ENCODE peak calls at places on chromosome 5, in eight cellular contexts. C, P, T, S, V, G, W and X are unnamed samples.
A peak's percentile ranks its signal among the peaks of the same experiment; 100 is the strongest.

GRCh38 chr5:40221796-40222195 is 457.9 kb upstream of the PTGER4 start:
- DNase-seq in V (no peak), W (peak; percentile 66), T (no peak), G (peak; percentile 31), P (no peak), C (peak; percentile 93), S (no peak), X (no peak)

GRCh38 chr5:153151558-153151957 is 338.9 kb upstream of the GRIA1 start:
- DNase-seq in S (no peak), C (no peak), W (no peak), G (no peak), P (no peak), T (no peak), V (no peak), X (no peak)

GRCh38 chr5:116814656-116815055 is 240.0 kb upstream of the SEMA6A start:
- DNase-seq in T (no peak), S (peak; percentile 0), G (no peak), W (no peak), C (no peak), V (no peak), P (no peak), X (no peak)

GRCh38 chr5:42636425-42636824 is 120.2 kb upstream of the CCDC152 start:
- DNase-seq in T (no peak), C (no peak), V (no peak), S (peak; percentile 41), G (no peak), P (no peak), W (no peak), X (peak; percentile 9)

GRCh38 chr5:168583742-168584482 is 4.7 kb upstream of the PANK3 start:
- DNase-seq in T (no peak), C (no peak), P (no peak), S (no peak), V (no peak), G (no peak), W (no peak), X (no peak)

GRCh38 chr5:93785475-93785874 is 44.1 kb upstream of the POU5F2 start:
- DNase-seq in C (no peak), W (no peak), S (no peak), P (no peak), G (no peak), T (no peak), V (no peak), X (no peak)

GRCh38 chr5:107554776-107555424 is 115.8 kb downstream of the EFNA5 start:
- DNase-seq in S (peak; percentile 66), T (peak; percentile 23), V (no peak), C (no peak), W (no peak), G (no peak), P (no peak), X (no peak)

GRCh38 chr5:57488308-57488955 is 5.8 kb upstream of the ACTBL2 start:
- DNase-seq in C (peak; percentile 86), G (no peak), S (no peak), V (no peak), T (no peak), W (peak; percentile 91), P (no peak), X (no peak)

GRCh38 chr5:127425037-127425436 is 92.4 kb upstream of the PRRC1 start:
- DNase-seq in T (no peak), V (no peak), P (no peak), G (no peak), W (no peak), C (no peak), S (no peak), X (no peak)

GRCh38 chr5:72505026-72505425 is 2.2 kb downstream of the ZNF366 start:
- DNase-seq in C (no peak), T (no peak), W (no peak), G (no peak), S (no peak), V (no peak), P (no peak), X (no peak)

GRCh38 chr5:5309645-5310044 is 112.8 kb upstream of the ICE1 start:
- DNase-seq in G (no peak), T (no peak), P (no peak), V (no peak), S (no peak), C (no peak), W (no peak), X (no peak)

GRCh38 chr5:96004087-96004486 is 42.4 kb upstream of the ELL2 start:
- DNase-seq in S (no peak), W (peak; percentile 83), P (no peak), V (no peak), G (no peak), T (no peak), C (no peak), X (no peak)

GRCh38 chr5:93421987-93422391 is 159.0 kb downstream of the NR2F1-AS1 start:
- DNase-seq in P (no peak), T (no peak), S (no peak), C (no peak), W (no peak), V (no peak), G (no peak), X (no peak)

GRCh38 chr5:139636207-139636792 is 11.8 kb upstream of the CXXC5 start:
- DNase-seq in W (no peak), T (no peak), G (no peak), S (no peak), C (no peak), V (peak; percentile 27), P (no peak), X (no peak)

GRCh38 chr5:72607381-72607780 is 100.2 kb upstream of the ZNF366 start:
- DNase-seq in W (no peak), P (no peak), G (no peak), S (no peak), V (no peak), C (no peak), T (no peak), X (no peak)